ENCODE peak calls at places on chromosomes 6 and 20, in four cellular contexts. U, X, M and Q are unnamed samples.

GRCh38 chr20:25033941-25034335 is 24.0 kb downstream of the ACSS1 start:
- DNase-seq in U (no peak), X (no peak), M (no peak), Q (no peak)

GRCh38 chr6:158286413-158286812 is 25.9 kb upstream of the TULP4 start:
- DNase-seq in U (no peak), X (no peak), M (no peak), Q (no peak)

GRCh38 chr20:45798935-45799642 is 7.3 kb downstream of the DNTTIP1 start:
- DNase-seq in U (peak), X (peak), M (no peak), Q (peak)

GRCh38 chr6:154766288-154766687 is 33.1 kb downstream of the SCAF8 start:
- DNase-seq in U (no peak), X (no peak), M (no peak), Q (no peak)

GRCh38 chr6:151763303-151763702 is 44.2 kb upstream of the ESR1 start:
- DNase-seq in U (no peak), X (peak), M (no peak), Q (no peak)

GRCh38 chr20:38034108-38034649 is 633 bp downstream of the RPRD1B start:
- DNase-seq in U (no peak), X (no peak), M (no peak), Q (no peak)

GRCh38 chr6:30615219-30615957 is 1.7 kb downstream of the PPP1R10 start:
- DNase-seq in U (no peak), X (peak), M (no peak), Q (no peak)

GRCh38 chr20:57814529-57814928 is 104.7 kb upstream of the PMEPA1 start:
- DNase-seq in U (no peak), X (no peak), M (no peak), Q (no peak)

GRCh38 chr6:150981095-150981494 is 115.6 kb downstream of the MTHFD1L start:
- DNase-seq in U (no peak), X (no peak), M (peak), Q (no peak)

GRCh38 chr6:159969921-159970320 is 1.0 kb downstream of the IGF2R start:
- DNase-seq in U (peak), X (peak), M (no peak), Q (peak)

DNA sequence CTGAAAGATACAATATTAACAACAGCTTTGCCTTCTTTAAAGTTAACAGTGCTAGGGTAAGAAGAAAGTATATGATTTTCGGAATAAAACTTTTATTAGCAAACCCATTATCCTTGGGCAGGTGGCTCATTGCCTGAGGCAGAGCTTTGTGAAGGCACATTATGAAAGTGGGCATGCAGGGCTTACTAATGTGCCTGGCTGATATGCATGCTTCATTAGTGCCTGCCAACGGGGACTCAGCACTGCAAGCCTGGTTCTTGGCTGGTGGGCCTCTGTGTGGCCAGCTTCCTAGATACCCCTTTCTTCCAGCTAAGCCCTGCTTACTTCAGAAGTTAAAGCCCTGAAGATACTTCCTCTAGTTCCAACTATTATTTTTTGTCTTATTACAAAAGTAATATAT is 481.6 kb downstream of the ADGRB3 start:
- DNase-seq in U (no peak), X (no peak), M (no peak), Q (no peak)
- TF ChIP-seq FOXK2 in U (no peak), X (no peak), M (no peak), Q (no peak)

GRCh38 chr6:11098009-11098408 is 4.4 kb downstream of the SMIM13 start:
- DNase-seq in U (no peak), X (peak), M (no peak), Q (no peak)

GRCh38 chr6:11097476-11097875 is 3.8 kb downstream of the SMIM13 start:
- DNase-seq in U (no peak), X (no peak), M (no peak), Q (no peak)

GRCh38 chr6:11093591-11094410 is at the start of gene SMIM13:
- DNase-seq in U (peak), X (peak), M (peak), Q (peak)

GRCh38 chr6:11094411-11094851 is 797 bp downstream of the SMIM13 start:
- DNase-seq in U (peak), X (peak), M (no peak), Q (peak)

DNA sequence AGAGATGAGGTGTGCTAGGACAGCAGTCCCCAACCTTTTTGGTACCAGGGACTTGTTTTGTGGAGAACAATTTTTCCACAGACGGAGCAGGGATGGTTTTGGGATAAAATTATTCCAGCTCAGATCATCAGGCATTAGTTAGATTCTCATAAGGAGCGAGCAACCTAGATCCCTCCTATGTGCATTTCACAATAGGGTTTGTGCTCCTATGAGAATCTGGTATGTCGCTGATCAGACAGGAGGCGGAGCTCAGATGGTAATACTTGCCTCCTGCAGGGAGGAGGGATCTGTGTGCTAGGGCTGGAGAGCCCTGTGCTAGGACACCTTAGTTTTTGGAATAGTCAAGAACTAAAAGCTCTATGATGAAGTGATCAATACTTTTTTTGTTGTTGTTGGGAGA is 2.5 kb downstream of the SMIM13 start:
- DNase-seq in U (peak), X (peak), M (no peak), Q (no peak)
- TF ChIP-seq FOXK2 in U (no peak), X (no peak), M (no peak), Q (no peak)

GRCh38 chr6:36301085-36301658 is 31.3 kb downstream of the PNPLA1 start:
- DNase-seq in U (no peak), X (no peak), M (no peak), Q (no peak)

GRCh38 chr6:36302227-36302976 is 32.5 kb downstream of the PNPLA1 start:
- DNase-seq in U (peak), X (peak), M (peak), Q (peak)

GRCh38 chr6:36298037-36298436 is 28.2 kb downstream of the PNPLA1 start:
- DNase-seq in U (no peak), X (no peak), M (no peak), Q (no peak)

GRCh38 chr6:36305885-36306284 is 30.8 kb downstream of the BNIP5 start:
- DNase-seq in U (no peak), X (no peak), M (no peak), Q (no peak)

GRCh38 chr6:36301781-36302180 is 31.9 kb downstream of the PNPLA1 start:
- DNase-seq in U (no peak), X (no peak), M (no peak), Q (no peak)
- TF ChIP-seq FOXK2 in U (no peak), X (no peak), M (no peak), Q (no peak)

GRCh38 chr6:16149305-16149704 is 20.4 kb downstream of the MYLIP start:
- DNase-seq in U (no peak), X (no peak), M (no peak), Q (no peak)

GRCh38 chr6:16150098-16150497 is 21.2 kb downstream of the MYLIP start:
- DNase-seq in U (no peak), X (no peak), M (no peak), Q (no peak)

GRCh38 chr6:16146028-16146427 is 17.1 kb downstream of the MYLIP start:
- DNase-seq in U (no peak), X (no peak), M (no peak), Q (no peak)

GRCh38 chr6:16146527-16146955 is 17.7 kb downstream of the MYLIP start:
- DNase-seq in U (peak), X (no peak), M (no peak), Q (no peak)

GRCh38 chr6:16148498-16148897 is 19.6 kb downstream of the MYLIP start:
- DNase-seq in U (no peak), X (peak), M (no peak), Q (no peak)
- TF ChIP-seq FOXK2 in U (no peak), X (no peak), M (no peak), Q (no peak)

DNA sequence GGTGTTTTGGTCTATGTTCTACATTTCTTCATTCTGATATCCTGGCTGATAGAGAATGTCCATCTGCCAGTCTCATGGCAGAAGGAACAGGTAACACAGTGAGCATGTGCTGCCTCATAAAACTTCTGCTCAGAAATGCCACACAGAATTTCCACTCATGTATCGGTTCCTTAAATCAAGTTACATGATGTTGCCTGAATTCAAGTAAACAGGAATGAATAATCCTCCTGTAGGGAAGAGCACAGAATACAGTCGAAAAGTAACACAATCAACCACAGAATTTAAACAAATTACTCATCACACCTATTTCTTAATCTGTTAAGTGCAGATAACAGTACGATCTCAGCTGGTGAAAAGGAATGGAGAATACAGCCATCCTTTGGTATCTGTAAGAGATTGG is 74.7 kb downstream of the FAM217A start:
- DNase-seq in U (no peak), X (no peak), M (no peak), Q (no peak)
- TF ChIP-seq FOXK2 in U (no peak), X (no peak), M (no peak), Q (no peak)

DNA sequence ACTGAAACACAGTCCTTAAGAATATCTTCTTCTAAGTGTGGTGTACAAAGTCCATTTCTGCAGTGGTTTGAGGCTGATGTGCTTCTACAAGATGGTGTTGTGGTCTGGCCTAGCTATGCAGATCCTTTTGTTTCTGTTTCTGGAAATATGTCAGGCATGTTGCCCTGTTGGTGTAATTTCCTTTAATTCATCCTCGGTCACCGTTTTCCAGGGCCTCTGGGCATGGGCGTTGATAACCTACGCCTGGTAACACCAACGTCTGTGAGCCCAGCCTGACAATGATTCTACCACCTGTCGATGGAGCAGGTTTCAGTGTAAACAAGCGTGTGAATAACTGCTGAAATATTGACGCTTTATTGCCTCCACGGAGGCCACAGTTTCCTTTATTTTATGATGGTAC is 33.3 kb upstream of the AFDN start:
- DNase-seq in U (no peak), X (no peak), M (no peak), Q (no peak)
- TF ChIP-seq FOXK2 in U (no peak), X (no peak), M (no peak), Q (no peak)

GRCh38 chr6:79946773-79947190 is 571 bp downstream of the ELOVL4 start:
- DNase-seq in U (peak), X (no peak), M (no peak), Q (no peak)
- TF ChIP-seq FOXK2 in U (no peak), X (no peak), M (no peak), Q (no peak)

GRCh38 chr20:20782747-20783146 is 70.3 kb upstream of the RALGAPA2 start:
- DNase-seq in U (no peak), X (no peak), M (no peak), Q (no peak)
- TF ChIP-seq FOXK2 in U (no peak), X (no peak), M (no peak), Q (no peak)

DNA sequence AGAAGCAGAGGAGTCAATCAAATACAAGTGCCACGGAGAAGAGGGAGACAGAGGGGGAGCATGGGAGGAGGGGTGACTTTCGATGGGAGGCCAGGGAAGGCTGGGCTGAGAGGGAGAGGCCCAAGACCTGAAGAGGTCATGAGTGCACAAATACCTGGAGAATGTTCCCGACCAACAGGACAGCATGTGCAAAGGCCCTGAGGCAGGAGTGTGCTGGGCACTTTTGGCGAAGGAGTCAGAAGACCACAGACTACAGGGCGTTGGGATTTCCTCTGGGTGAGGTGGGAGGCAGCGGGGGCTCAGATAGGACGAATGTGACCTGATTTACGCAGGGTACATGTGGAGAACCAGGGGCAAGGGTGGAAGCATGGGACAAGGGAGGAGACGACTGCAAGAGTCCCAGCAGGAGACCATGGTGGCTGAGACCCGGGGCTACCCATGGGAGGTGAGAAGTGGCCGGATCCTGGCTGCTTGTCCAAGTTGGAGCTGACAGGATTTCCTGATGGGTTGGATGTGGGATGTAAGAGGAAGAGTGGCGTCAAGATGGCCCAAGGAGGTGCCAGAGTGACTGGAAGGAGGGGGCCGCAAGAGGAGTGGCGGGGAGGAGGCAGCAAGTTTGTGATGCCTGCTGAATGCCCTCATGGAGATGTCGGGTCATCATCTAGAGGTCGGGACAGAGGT is 23.4 kb downstream of the PREX1 start:
- DNase-seq in U (no peak), X (no peak), M (no peak), Q (no peak)
- TF ChIP-seq FOXK2 in U (no peak), X (no peak), M (no peak), Q (no peak)